ENCODE peak calls at places on chromosomes 13 and 19, in ten cellular contexts. One of them, this sample, is unnamed.

GRCh38 chr13:36945078-36945477 is 25.0 kb upstream of the SMAD9 start:
- DNase-seq in transverse colon: no peak
- DNase-seq in stimulated activated CD8-positive, alpha-beta memory T cell treated with anti-CD3 and anti-CD28 coated beads, Interleukin-7, amount 100 ng/mL, for 1 hour: no peak
- DNase-seq in GM04504: no peak
- DNase-seq in mesendoderm: no peak
- DNase-seq in WTC11: no peak
- DNase-seq in foreskin fibroblast: no peak
- DNase-seq in AG04450: no peak
- DNase-seq in Kasumi-1: no peak
- DNase-seq in lower lobe of right lung: no peak
- DNase-seq in this sample: no peak

GRCh38 chr13:25881946-25882574 is 169.8 kb downstream of the SHISA2 start:
- DNase-seq in mesendoderm: peak
- DNase-seq in foreskin fibroblast: peak
- DNase-seq in lower lobe of right lung: no peak
- DNase-seq in transverse colon: no peak
- DNase-seq in stimulated activated CD8-positive, alpha-beta memory T cell treated with anti-CD3 and anti-CD28 coated beads, Interleukin-7, amount 100 ng/mL, for 1 hour: no peak
- DNase-seq in AG04450: no peak
- DNase-seq in GM04504: no peak
- DNase-seq in WTC11: peak
- DNase-seq in Kasumi-1: no peak
- DNase-seq in this sample: no peak

GRCh38 chr13:84413016-84413415 is 530.7 kb upstream of the SLITRK1 start:
- DNase-seq in foreskin fibroblast: no peak
- DNase-seq in AG04450: no peak
- DNase-seq in stimulated activated CD8-positive, alpha-beta memory T cell treated with anti-CD3 and anti-CD28 coated beads, Interleukin-7, amount 100 ng/mL, for 1 hour: no peak
- DNase-seq in Kasumi-1: no peak
- DNase-seq in transverse colon: no peak
- DNase-seq in GM04504: no peak
- DNase-seq in WTC11: no peak
- DNase-seq in lower lobe of right lung: no peak
- DNase-seq in mesendoderm: no peak
- DNase-seq in this sample: no peak

GRCh38 chr13:25692156-25692555 is 320.4 kb downstream of the ATP8A2 start:
- DNase-seq in stimulated activated CD8-positive, alpha-beta memory T cell treated with anti-CD3 and anti-CD28 coated beads, Interleukin-7, amount 100 ng/mL, for 1 hour: no peak
- DNase-seq in lower lobe of right lung: no peak
- DNase-seq in GM04504: no peak
- DNase-seq in Kasumi-1: no peak
- DNase-seq in transverse colon: no peak
- DNase-seq in foreskin fibroblast: no peak
- DNase-seq in AG04450: no peak
- DNase-seq in WTC11: no peak
- DNase-seq in mesendoderm: peak
- DNase-seq in this sample: no peak

GRCh38 chr13:107203146-107203847 is 635.4 kb upstream of the ARGLU1 start:
- DNase-seq in Kasumi-1: peak
- DNase-seq in GM04504: no peak
- DNase-seq in transverse colon: no peak
- DNase-seq in AG04450: no peak
- DNase-seq in mesendoderm: peak
- DNase-seq in lower lobe of right lung: no peak
- DNase-seq in stimulated activated CD8-positive, alpha-beta memory T cell treated with anti-CD3 and anti-CD28 coated beads, Interleukin-7, amount 100 ng/mL, for 1 hour: no peak
- DNase-seq in WTC11: peak
- DNase-seq in foreskin fibroblast: no peak
- DNase-seq in this sample: no peak

GRCh38 chr19:20038358-20039202 is 725 bp downstream of the ZNF682 start:
- DNase-seq in stimulated activated CD8-positive, alpha-beta memory T cell treated with anti-CD3 and anti-CD28 coated beads, Interleukin-7, amount 100 ng/mL, for 1 hour: no peak
- DNase-seq in lower lobe of right lung: no peak
- DNase-seq in mesendoderm: no peak
- DNase-seq in foreskin fibroblast: peak
- DNase-seq in transverse colon: no peak
- DNase-seq in WTC11: no peak
- DNase-seq in Kasumi-1: no peak
- DNase-seq in AG04450: no peak
- DNase-seq in GM04504: no peak
- DNase-seq in this sample: no peak

GRCh38 chr19:55647732-55648656 is at the start of gene CCDC106:
- DNase-seq in GM04504: no peak
- DNase-seq in Kasumi-1: peak
- DNase-seq in mesendoderm: peak
- DNase-seq in foreskin fibroblast: peak
- DNase-seq in lower lobe of right lung: peak
- DNase-seq in stimulated activated CD8-positive, alpha-beta memory T cell treated with anti-CD3 and anti-CD28 coated beads, Interleukin-7, amount 100 ng/mL, for 1 hour: no peak
- DNase-seq in AG04450: no peak
- DNase-seq in transverse colon: peak
- DNase-seq in WTC11: peak
- DNase-seq in this sample: peak

GRCh38 chr19:9009935-9010651 is at the start of gene MUC16:
- DNase-seq in WTC11: no peak
- DNase-seq in GM04504: no peak
- DNase-seq in transverse colon: no peak
- DNase-seq in AG04450: no peak
- DNase-seq in foreskin fibroblast: no peak
- DNase-seq in mesendoderm: no peak
- DNase-seq in lower lobe of right lung: no peak
- DNase-seq in stimulated activated CD8-positive, alpha-beta memory T cell treated with anti-CD3 and anti-CD28 coated beads, Interleukin-7, amount 100 ng/mL, for 1 hour: no peak
- DNase-seq in Kasumi-1: no peak
- DNase-seq in this sample: no peak

GRCh38 chr13:39971526-39971925 is 316.1 kb downstream of the COG6 start:
- DNase-seq in foreskin fibroblast: no peak
- DNase-seq in GM04504: no peak
- DNase-seq in lower lobe of right lung: no peak
- DNase-seq in AG04450: no peak
- DNase-seq in stimulated activated CD8-positive, alpha-beta memory T cell treated with anti-CD3 and anti-CD28 coated beads, Interleukin-7, amount 100 ng/mL, for 1 hour: no peak
- DNase-seq in WTC11: no peak
- DNase-seq in mesendoderm: no peak
- DNase-seq in Kasumi-1: no peak
- DNase-seq in transverse colon: no peak
- DNase-seq in this sample: no peak

GRCh38 chr13:45073809-45074208 is 46.5 kb upstream of the GTF2F2 start:
- DNase-seq in lower lobe of right lung: no peak
- DNase-seq in WTC11: peak
- DNase-seq in stimulated activated CD8-positive, alpha-beta memory T cell treated with anti-CD3 and anti-CD28 coated beads, Interleukin-7, amount 100 ng/mL, for 1 hour: no peak
- DNase-seq in Kasumi-1: no peak
- DNase-seq in foreskin fibroblast: no peak
- DNase-seq in AG04450: no peak
- DNase-seq in GM04504: no peak
- DNase-seq in transverse colon: no peak
- DNase-seq in mesendoderm: peak
- DNase-seq in this sample: no peak

GRCh38 chr19:34832581-34833112 is 59.6 kb upstream of the ZNF599 start:
- DNase-seq in mesendoderm: no peak
- DNase-seq in transverse colon: no peak
- DNase-seq in WTC11: no peak
- DNase-seq in AG04450: no peak
- DNase-seq in Kasumi-1: no peak
- DNase-seq in GM04504: no peak
- DNase-seq in foreskin fibroblast: no peak
- DNase-seq in lower lobe of right lung: no peak
- DNase-seq in stimulated activated CD8-positive, alpha-beta memory T cell treated with anti-CD3 and anti-CD28 coated beads, Interleukin-7, amount 100 ng/mL, for 1 hour: no peak
- DNase-seq in this sample: no peak

GRCh38 chr19:1259873-1260748 is 9.0 kb upstream of the CIRBP start:
- DNase-seq in foreskin fibroblast: peak
- DNase-seq in AG04450: no peak
- DNase-seq in Kasumi-1: no peak
- DNase-seq in stimulated activated CD8-positive, alpha-beta memory T cell treated with anti-CD3 and anti-CD28 coated beads, Interleukin-7, amount 100 ng/mL, for 1 hour: no peak
- DNase-seq in WTC11: no peak
- DNase-seq in GM04504: no peak
- DNase-seq in transverse colon: peak
- DNase-seq in lower lobe of right lung: peak
- DNase-seq in mesendoderm: peak
- DNase-seq in this sample: peak

GRCh38 chr19:41939861-41940442 is 11.7 kb upstream of the ERFL start:
- DNase-seq in AG04450: no peak
- DNase-seq in transverse colon: peak
- DNase-seq in lower lobe of right lung: peak
- DNase-seq in foreskin fibroblast: peak
- DNase-seq in mesendoderm: peak
- DNase-seq in GM04504: no peak
- DNase-seq in Kasumi-1: no peak
- DNase-seq in stimulated activated CD8-positive, alpha-beta memory T cell treated with anti-CD3 and anti-CD28 coated beads, Interleukin-7, amount 100 ng/mL, for 1 hour: no peak
- DNase-seq in WTC11: peak
- DNase-seq in this sample: no peak

GRCh38 chr13:35566340-35566739 is 89.9 kb upstream of the MAB21L1 start:
- DNase-seq in lower lobe of right lung: no peak
- DNase-seq in foreskin fibroblast: peak
- DNase-seq in AG04450: no peak
- DNase-seq in transverse colon: no peak
- DNase-seq in GM04504: no peak
- DNase-seq in stimulated activated CD8-positive, alpha-beta memory T cell treated with anti-CD3 and anti-CD28 coated beads, Interleukin-7, amount 100 ng/mL, for 1 hour: no peak
- DNase-seq in WTC11: no peak
- DNase-seq in mesendoderm: no peak
- DNase-seq in Kasumi-1: peak
- DNase-seq in this sample: no peak

GRCh38 chr19:39401549-39402416 is 4.9 kb upstream of the ZFP36 start:
- DNase-seq in mesendoderm: peak
- DNase-seq in GM04504: no peak
- DNase-seq in transverse colon: peak
- DNase-seq in foreskin fibroblast: peak
- DNase-seq in stimulated activated CD8-positive, alpha-beta memory T cell treated with anti-CD3 and anti-CD28 coated beads, Interleukin-7, amount 100 ng/mL, for 1 hour: no peak
- DNase-seq in lower lobe of right lung: peak
- DNase-seq in Kasumi-1: no peak
- DNase-seq in AG04450: no peak
- DNase-seq in WTC11: no peak
- DNase-seq in this sample: no peak

GRCh38 chr13:113951246-113951999 is 22.5 kb downstream of the C13orf46 start:
- DNase-seq in AG04450: no peak
- DNase-seq in Kasumi-1: peak
- DNase-seq in WTC11: peak
- DNase-seq in mesendoderm: peak
- DNase-seq in transverse colon: peak
- DNase-seq in lower lobe of right lung: peak
- DNase-seq in GM04504: peak
- DNase-seq in stimulated activated CD8-positive, alpha-beta memory T cell treated with anti-CD3 and anti-CD28 coated beads, Interleukin-7, amount 100 ng/mL, for 1 hour: no peak
- DNase-seq in foreskin fibroblast: peak
- DNase-seq in this sample: no peak

GRCh38 chr19:38425810-38426466 is at the start of gene RASGRP4:
- DNase-seq in stimulated activated CD8-positive, alpha-beta memory T cell treated with anti-CD3 and anti-CD28 coated beads, Interleukin-7, amount 100 ng/mL, for 1 hour: no peak
- DNase-seq in Kasumi-1: peak
- DNase-seq in GM04504: no peak
- DNase-seq in AG04450: no peak
- DNase-seq in lower lobe of right lung: peak
- DNase-seq in mesendoderm: peak
- DNase-seq in foreskin fibroblast: no peak
- DNase-seq in transverse colon: peak
- DNase-seq in WTC11: peak
- DNase-seq in this sample: no peak

GRCh38 chr19:29965529-29965928 is 23.5 kb downstream of the URI1 start:
- DNase-seq in Kasumi-1: no peak
- DNase-seq in lower lobe of right lung: no peak
- DNase-seq in AG04450: peak
- DNase-seq in stimulated activated CD8-positive, alpha-beta memory T cell treated with anti-CD3 and anti-CD28 coated beads, Interleukin-7, amount 100 ng/mL, for 1 hour: no peak
- DNase-seq in transverse colon: no peak
- DNase-seq in WTC11: no peak
- DNase-seq in GM04504: no peak
- DNase-seq in foreskin fibroblast: peak
- DNase-seq in mesendoderm: no peak
- DNase-seq in this sample: no peak

GRCh38 chr19:36026091-36026876 is 6.4 kb downstream of the CLIP3 start:
- DNase-seq in mesendoderm: no peak
- DNase-seq in transverse colon: no peak
- DNase-seq in GM04504: no peak
- DNase-seq in WTC11: no peak
- DNase-seq in stimulated activated CD8-positive, alpha-beta memory T cell treated with anti-CD3 and anti-CD28 coated beads, Interleukin-7, amount 100 ng/mL, for 1 hour: no peak
- DNase-seq in Kasumi-1: no peak
- DNase-seq in lower lobe of right lung: no peak
- DNase-seq in foreskin fibroblast: no peak
- DNase-seq in AG04450: no peak
- DNase-seq in this sample: no peak

GRCh38 chr13:108915095-108915633 is 285.8 kb downstream of the MYO16 start:
- DNase-seq in lower lobe of right lung: no peak
- DNase-seq in foreskin fibroblast: peak
- DNase-seq in mesendoderm: peak
- DNase-seq in Kasumi-1: peak
- DNase-seq in WTC11: no peak
- DNase-seq in stimulated activated CD8-positive, alpha-beta memory T cell treated with anti-CD3 and anti-CD28 coated beads, Interleukin-7, amount 100 ng/mL, for 1 hour: no peak
- DNase-seq in AG04450: peak
- DNase-seq in transverse colon: no peak
- DNase-seq in GM04504: no peak
- DNase-seq in this sample: no peak

GRCh38 chr13:113029487-113030258 is 60.7 kb downstream of the MCF2L start:
- DNase-seq in AG04450: no peak
- DNase-seq in WTC11: peak
- DNase-seq in lower lobe of right lung: no peak
- DNase-seq in foreskin fibroblast: peak
- DNase-seq in Kasumi-1: peak
- DNase-seq in transverse colon: peak
- DNase-seq in mesendoderm: peak
- DNase-seq in stimulated activated CD8-positive, alpha-beta memory T cell treated with anti-CD3 and anti-CD28 coated beads, Interleukin-7, amount 100 ng/mL, for 1 hour: no peak
- DNase-seq in GM04504: no peak
- DNase-seq in this sample: peak

This sample was measured in SW 1271.